ENCODE peak calls at places on chromosomes 12 and 14, in five cellular contexts. W is adrenal gland, L is lower lobe of right lung, C is neural progenitor cell, V is lung. A is an unnamed sample.
A peak's percentile ranks its signal among the peaks of the same experiment; 100 is the strongest.

GRCh38 chr14:72892103-72892878 is 1.6 kb downstream of the DPF3 start:
- DNase-seq in W (no peak), L (no peak), C (peak; percentile 62), V (no peak), A (no peak)

GRCh38 chr12:24902521-24903304 is 46.2 kb downstream of the BCAT1 start:
- DNase-seq in W (no peak), L (peak; percentile 63), C (peak; percentile 78), V (no peak), A (peak; percentile 60)

GRCh38 chr14:32458720-32459119 is 129.6 kb downstream of the AKAP6 start:
- DNase-seq in W (no peak), L (no peak), C (no peak), V (no peak), A (no peak)

GRCh38 chr12:49263400-49263763 is 1.5 kb upstream of the TUBA1C start:
- DNase-seq in W (no peak), L (no peak), C (no peak), V (no peak), A (no peak)

GRCh38 chr12:91142184-91142583 is 30.9 kb upstream of the LUM start:
- DNase-seq in W (no peak), L (no peak), C (no peak), V (no peak), A (no peak)

GRCh38 chr14:99596772-99597171 is 7.2 kb downstream of the CCDC85C start:
- DNase-seq in W (no peak), L (no peak), C (no peak), V (no peak), A (no peak)

GRCh38 chr12:3523058-3523457 is 32.1 kb downstream of the PRMT8 start:
- DNase-seq in W (no peak), L (no peak), C (no peak), V (no peak), A (no peak)

GRCh38 chr14:103679351-103679750 is 35.9 kb downstream of the XRCC3 start:
- DNase-seq in W (peak; percentile 70), L (peak; percentile 75), C (peak; percentile 51), V (no peak), A (peak; percentile 79)

GRCh38 chr12:111840831-111841230 is 1.2 kb upstream of the MAPKAPK5 start:
- DNase-seq in W (no peak), L (no peak), C (no peak), V (no peak), A (no peak)

GRCh38 chr12:49335118-49335954 is 1.7 kb downstream of the C1QL4 start:
- DNase-seq in W (no peak), L (no peak), C (no peak), V (no peak), A (no peak)

GRCh38 chr14:69358233-69358963 is 39.7 kb downstream of the ERH start:
- DNase-seq in W (no peak), L (no peak), C (no peak), V (no peak), A (no peak)

GRCh38 chr12:571795-572531 is 91.3 kb downstream of the NINJ2 start:
- DNase-seq in W (peak; percentile 86), L (peak; percentile 41), C (no peak), V (no peak), A (peak; percentile 86)

GRCh38 chr14:29937116-29937515 is 9.5 kb upstream of the PRKD1 start:
- DNase-seq in W (no peak), L (no peak), C (no peak), V (no peak), A (no peak)

GRCh38 chr12:22657538-22657937 is 32.6 kb downstream of the ETNK1 start:
- DNase-seq in W (no peak), L (no peak), C (no peak), V (no peak), A (no peak)

GRCh38 chr12:53712059-53712643 is 15.1 kb downstream of the CALCOCO1 start:
- DNase-seq in W (no peak), L (no peak), C (peak; percentile 20), V (no peak), A (no peak)

GRCh38 chr12:19916982-19917381 is 451.4 kb upstream of the PDE3A start:
- DNase-seq in W (no peak), L (no peak), C (no peak), V (no peak), A (no peak)

GRCh38 chr14:77140937-77141591 is 527 bp downstream of the ZDHHC22 start:
- DNase-seq in W (no peak), L (no peak), C (peak; percentile 92), V (no peak), A (no peak)

GRCh38 chr12:13103391-13104033 is at the start of gene GSG1:
- DNase-seq in W (no peak), L (no peak), C (no peak), V (no peak), A (no peak)

GRCh38 chr14:81427348-81428058 is 27.4 kb upstream of the STON2 start:
- DNase-seq in W (peak; percentile 63), L (peak; percentile 48), C (peak; percentile 22), V (no peak), A (peak; percentile 74)

GRCh38 chr12:59004466-59004865 is 84.2 kb upstream of the LRIG3 start:
- DNase-seq in W (no peak), L (no peak), C (no peak), V (no peak), A (no peak)

GRCh38 chr12:110179291-110179690 is 55.1 kb downstream of the IFT81 start:
- DNase-seq in W (no peak), L (no peak), C (no peak), V (no peak), A (no peak)

DNA sequence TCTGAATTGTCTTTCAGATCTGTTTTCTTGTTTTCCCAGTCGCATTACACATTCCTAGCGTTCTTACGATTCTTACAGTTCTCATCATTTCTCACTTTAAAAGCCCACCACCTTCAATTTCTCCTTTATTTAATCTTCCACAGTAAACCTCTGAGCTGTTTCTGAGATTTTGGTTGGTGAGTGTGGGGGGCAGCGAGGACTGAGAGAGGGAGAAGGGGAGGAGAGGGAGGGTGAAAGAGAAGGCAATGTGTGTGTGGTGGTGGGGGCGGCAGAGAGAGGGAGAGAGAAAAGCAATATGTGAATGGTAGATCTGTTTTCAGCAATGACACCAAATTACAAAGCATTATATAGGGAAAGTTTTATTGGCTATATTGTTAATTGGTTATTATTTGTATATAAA is 282.6 kb downstream of the SOX5 start:
- DNase-seq in W (no peak), L (no peak), C (peak; percentile 2), V (no peak), A (no peak)
- H3K4me3 ChIP-seq in W (no peak overlapping the region), L (no peak overlapping the region), C (no peak overlapping the region), V (no peak overlapping the region), A (no peak overlapping the region)

DNA sequence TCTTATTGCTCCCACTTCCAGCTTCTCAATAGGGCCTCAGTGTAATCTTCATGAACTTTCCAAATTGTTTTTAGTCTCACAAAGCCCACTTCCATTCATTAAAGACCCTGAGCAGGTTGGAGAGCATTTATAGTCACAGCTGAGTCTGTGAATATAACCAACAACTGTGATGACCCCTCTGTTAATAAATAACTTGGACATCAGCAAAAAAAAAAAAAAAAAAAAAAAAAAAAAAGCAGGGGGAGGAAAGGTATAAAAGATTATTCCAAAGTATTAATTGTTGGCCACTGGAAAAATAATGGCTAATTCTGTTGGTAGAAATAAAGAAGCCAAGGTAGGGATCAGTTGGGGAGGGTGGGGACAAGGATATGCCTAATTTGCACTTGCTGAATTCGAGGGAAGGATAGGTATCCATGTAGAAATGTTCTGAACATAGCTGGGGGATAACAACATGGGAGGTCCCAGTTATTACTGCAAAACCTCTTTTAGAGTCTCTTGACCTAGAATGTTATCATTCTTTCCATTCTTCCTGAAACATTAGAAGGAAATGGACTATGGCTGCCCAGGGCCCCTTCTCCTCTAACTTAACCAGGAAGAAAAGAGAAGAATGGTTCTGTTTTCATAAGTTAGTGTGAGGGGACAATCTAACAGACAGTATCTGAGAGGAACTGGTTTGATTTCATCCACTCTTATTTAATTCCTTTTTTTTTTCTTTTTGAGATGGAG is 56.5 kb downstream of the SAMD4A start:
- DNase-seq in W (no peak), L (no peak), C (no peak), V (no peak), A (no peak)
- H3K27ac ChIP-seq in W (no peak overlapping the region), L (no peak overlapping the region), C (no peak overlapping the region), V (no peak overlapping the region), A (no peak overlapping the region)

DNA sequence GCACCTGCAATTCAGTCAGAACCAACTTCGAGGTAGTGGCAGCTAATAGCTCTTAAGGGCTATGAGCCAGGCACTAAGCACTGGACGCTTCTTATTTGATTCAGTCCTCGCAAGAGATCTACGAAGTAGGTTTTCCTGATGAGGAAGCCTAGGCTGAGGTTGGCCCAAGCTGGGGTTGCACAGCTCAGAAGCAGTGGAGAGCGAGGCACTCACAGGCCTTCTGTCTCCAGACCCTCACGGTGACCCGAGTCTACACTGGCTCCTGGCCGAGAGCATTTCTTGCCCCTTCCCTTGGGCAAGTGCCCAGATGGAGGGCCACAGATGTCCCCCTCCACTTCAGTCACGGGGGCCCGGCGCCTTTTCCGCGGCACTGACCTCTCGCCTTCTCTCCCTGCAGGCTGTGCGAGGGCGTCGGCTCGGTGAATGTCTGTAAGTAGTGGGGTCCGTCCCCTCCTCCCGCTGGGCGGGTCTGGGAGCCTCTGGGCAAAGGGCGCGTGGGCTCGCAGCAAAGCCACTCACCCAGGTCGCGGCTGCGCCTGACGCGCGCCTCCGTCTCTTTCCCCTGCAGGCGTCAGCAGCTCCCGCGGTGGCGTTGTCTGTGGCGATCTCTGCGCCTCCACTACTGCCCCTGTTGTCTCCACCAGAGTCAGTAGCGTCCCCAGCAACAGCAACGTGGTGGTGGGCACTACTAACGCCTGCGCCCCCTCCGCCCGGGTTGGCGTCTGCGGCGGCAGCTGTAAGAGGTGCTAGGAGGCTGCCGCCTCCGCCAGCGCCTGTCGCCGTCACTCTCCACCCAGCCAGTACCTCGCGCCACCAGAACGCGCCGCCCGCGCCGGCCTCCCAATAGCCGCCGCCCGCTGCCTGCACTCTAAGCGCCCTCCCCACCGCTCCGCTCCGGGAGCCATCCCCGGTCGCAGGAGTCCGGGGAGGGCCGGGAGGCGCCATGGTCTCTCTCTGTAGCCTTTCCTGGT is 13.1 kb downstream of the KRT83 start:
- DNase-seq in W (peak; percentile 69), L (peak; percentile 78), C (peak; percentile 88), V (peak; percentile 60), A (peak; percentile 55)
- H3K4me3 ChIP-seq in W (no peak overlapping the region), L (peak overlapping the region; percentile 45), C (peak overlapping the region; percentile 54), V (peak overlapping the region; percentile 20), A (peak overlapping the region; percentile 7)

GRCh38 chr12:63863658-63864455 is 19.4 kb downstream of the SRGAP1 start:
- DNase-seq in W (no peak), L (no peak), C (no peak), V (no peak), A (no peak)

GRCh38 chr12:63864456-63864709 is 19.9 kb downstream of the SRGAP1 start:
- DNase-seq in W (no peak), L (no peak), C (no peak), V (no peak), A (no peak)

GRCh38 chr12:63867026-63867425 is 22.5 kb downstream of the SRGAP1 start:
- DNase-seq in W (no peak), L (no peak), C (no peak), V (no peak), A (no peak)

GRCh38 chr12:63862187-63863107 is 17.9 kb downstream of the SRGAP1 start:
- DNase-seq in W (peak; percentile 63), L (no peak), C (no peak), V (no peak), A (peak; percentile 33)

GRCh38 chr12:63865448-63865847 is 20.9 kb downstream of the SRGAP1 start:
- DNase-seq in W (no peak), L (no peak), C (no peak), V (no peak), A (no peak)
- H3K27ac ChIP-seq in W (no peak overlapping the region), L (no peak overlapping the region), C (no peak overlapping the region), V (no peak overlapping the region), A (no peak overlapping the region)

A was measured in right cardiac atrium.